ENCODE peak calls at places on chromosomes 16 and 17, in nine cellular contexts. One of them, this sample, is unnamed.

GRCh38 chr17:77214743-77215142 is 74.0 kb downstream of the SEC14L1 start:
- DNase-seq in prostate gland: no peak
- DNase-seq in skeletal muscle cell: no peak
- DNase-seq in upper lobe of right lung: no peak
- DNase-seq in psoas muscle: peak
- DNase-seq in stimulated activated naive CD4-positive, alpha-beta T cell treated with Interleukin-2 at 50 U/mL for 16 hours: no peak
- DNase-seq in KG1: no peak
- DNase-seq in activated CD8-positive, alpha-beta memory T cell treated with anti-CD3 and anti-CD28 coated beads for 24 hours: no peak
- DNase-seq in T-cell: no peak
- DNase-seq in this sample: no peak

GRCh38 chr17:56602292-56603130 is 9.0 kb downstream of the NOG start:
- DNase-seq in prostate gland: no peak
- DNase-seq in skeletal muscle cell: no peak
- DNase-seq in upper lobe of right lung: no peak
- DNase-seq in psoas muscle: no peak
- DNase-seq in stimulated activated naive CD4-positive, alpha-beta T cell treated with Interleukin-2 at 50 U/mL for 16 hours: no peak
- DNase-seq in KG1: no peak
- DNase-seq in activated CD8-positive, alpha-beta memory T cell treated with anti-CD3 and anti-CD28 coated beads for 24 hours: no peak
- DNase-seq in T-cell: peak
- DNase-seq in this sample: no peak

GRCh38 chr17:72887917-72888316 is 204.6 kb downstream of the SLC39A11 start:
- DNase-seq in prostate gland: no peak
- DNase-seq in skeletal muscle cell: no peak
- DNase-seq in upper lobe of right lung: no peak
- DNase-seq in psoas muscle: no peak
- DNase-seq in stimulated activated naive CD4-positive, alpha-beta T cell treated with Interleukin-2 at 50 U/mL for 16 hours: no peak
- DNase-seq in KG1: no peak
- DNase-seq in activated CD8-positive, alpha-beta memory T cell treated with anti-CD3 and anti-CD28 coated beads for 24 hours: no peak
- DNase-seq in T-cell: no peak
- DNase-seq in this sample: no peak

GRCh38 chr16:73058221-73058615 is 10.3 kb upstream of the ZFHX3 start:
- DNase-seq in prostate gland: no peak
- DNase-seq in skeletal muscle cell: no peak
- DNase-seq in upper lobe of right lung: peak
- DNase-seq in psoas muscle: peak
- DNase-seq in stimulated activated naive CD4-positive, alpha-beta T cell treated with Interleukin-2 at 50 U/mL for 16 hours: no peak
- DNase-seq in KG1: no peak
- DNase-seq in activated CD8-positive, alpha-beta memory T cell treated with anti-CD3 and anti-CD28 coated beads for 24 hours: no peak
- DNase-seq in T-cell: no peak
- DNase-seq in this sample: peak

GRCh38 chr17:44916059-44916780 is 920 bp upstream of the GFAP start:
- DNase-seq in prostate gland: no peak
- DNase-seq in skeletal muscle cell: no peak
- DNase-seq in upper lobe of right lung: peak
- DNase-seq in psoas muscle: no peak
- DNase-seq in stimulated activated naive CD4-positive, alpha-beta T cell treated with Interleukin-2 at 50 U/mL for 16 hours: no peak
- DNase-seq in KG1: no peak
- DNase-seq in activated CD8-positive, alpha-beta memory T cell treated with anti-CD3 and anti-CD28 coated beads for 24 hours: no peak
- DNase-seq in T-cell: no peak
- DNase-seq in this sample: no peak

GRCh38 chr16:79962962-79963361 is 362.4 kb upstream of the MAF start:
- DNase-seq in prostate gland: no peak
- DNase-seq in skeletal muscle cell: no peak
- DNase-seq in upper lobe of right lung: no peak
- DNase-seq in psoas muscle: no peak
- DNase-seq in stimulated activated naive CD4-positive, alpha-beta T cell treated with Interleukin-2 at 50 U/mL for 16 hours: no peak
- DNase-seq in KG1: no peak
- DNase-seq in activated CD8-positive, alpha-beta memory T cell treated with anti-CD3 and anti-CD28 coated beads for 24 hours: no peak
- DNase-seq in T-cell: no peak
- DNase-seq in this sample: no peak

GRCh38 chr17:67568961-67569360 is 148.8 kb upstream of the NOL11 start:
- DNase-seq in prostate gland: no peak
- DNase-seq in skeletal muscle cell: no peak
- DNase-seq in upper lobe of right lung: no peak
- DNase-seq in psoas muscle: no peak
- DNase-seq in stimulated activated naive CD4-positive, alpha-beta T cell treated with Interleukin-2 at 50 U/mL for 16 hours: no peak
- DNase-seq in KG1: no peak
- DNase-seq in activated CD8-positive, alpha-beta memory T cell treated with anti-CD3 and anti-CD28 coated beads for 24 hours: no peak
- DNase-seq in T-cell: no peak
- DNase-seq in this sample: no peak

GRCh38 chr17:77746901-77747620 is 211.4 kb upstream of the TNRC6C start:
- DNase-seq in prostate gland: no peak
- DNase-seq in skeletal muscle cell: no peak
- DNase-seq in upper lobe of right lung: peak
- DNase-seq in psoas muscle: no peak
- DNase-seq in stimulated activated naive CD4-positive, alpha-beta T cell treated with Interleukin-2 at 50 U/mL for 16 hours: no peak
- DNase-seq in KG1: no peak
- DNase-seq in activated CD8-positive, alpha-beta memory T cell treated with anti-CD3 and anti-CD28 coated beads for 24 hours: no peak
- DNase-seq in T-cell: no peak
- DNase-seq in this sample: no peak

GRCh38 chr17:2393184-2393953 is 7.5 kb downstream of the MNT start:
- DNase-seq in prostate gland: peak
- DNase-seq in skeletal muscle cell: peak
- DNase-seq in upper lobe of right lung: peak
- DNase-seq in psoas muscle: peak
- DNase-seq in stimulated activated naive CD4-positive, alpha-beta T cell treated with Interleukin-2 at 50 U/mL for 16 hours: peak
- DNase-seq in KG1: peak
- DNase-seq in activated CD8-positive, alpha-beta memory T cell treated with anti-CD3 and anti-CD28 coated beads for 24 hours: peak
- DNase-seq in T-cell: peak
- DNase-seq in this sample: peak

GRCh38 chr17:42163113-42163512 is 8.3 kb upstream of the RAB5C start:
- DNase-seq in prostate gland: no peak
- DNase-seq in skeletal muscle cell: no peak
- DNase-seq in upper lobe of right lung: no peak
- DNase-seq in psoas muscle: no peak
- DNase-seq in stimulated activated naive CD4-positive, alpha-beta T cell treated with Interleukin-2 at 50 U/mL for 16 hours: peak
- DNase-seq in KG1: peak
- DNase-seq in activated CD8-positive, alpha-beta memory T cell treated with anti-CD3 and anti-CD28 coated beads for 24 hours: peak
- DNase-seq in T-cell: no peak
- DNase-seq in this sample: peak

GRCh38 chr16:85881436-85881835 is 17.5 kb upstream of the IRF8 start:
- DNase-seq in prostate gland: no peak
- DNase-seq in skeletal muscle cell: no peak
- DNase-seq in upper lobe of right lung: no peak
- DNase-seq in psoas muscle: no peak
- DNase-seq in stimulated activated naive CD4-positive, alpha-beta T cell treated with Interleukin-2 at 50 U/mL for 16 hours: no peak
- DNase-seq in KG1: no peak
- DNase-seq in activated CD8-positive, alpha-beta memory T cell treated with anti-CD3 and anti-CD28 coated beads for 24 hours: no peak
- DNase-seq in T-cell: no peak
- DNase-seq in this sample: no peak

GRCh38 chr16:3383045-3383448 is 17.8 kb downstream of the ZSCAN32 start:
- DNase-seq in prostate gland: no peak
- DNase-seq in skeletal muscle cell: no peak
- DNase-seq in upper lobe of right lung: no peak
- DNase-seq in psoas muscle: no peak
- DNase-seq in stimulated activated naive CD4-positive, alpha-beta T cell treated with Interleukin-2 at 50 U/mL for 16 hours: no peak
- DNase-seq in KG1: no peak
- DNase-seq in activated CD8-positive, alpha-beta memory T cell treated with anti-CD3 and anti-CD28 coated beads for 24 hours: no peak
- DNase-seq in T-cell: no peak
- DNase-seq in this sample: no peak

GRCh38 chr16:16150878-16151152 is 72.5 kb downstream of the ABCC6 start:
- DNase-seq in prostate gland: no peak
- DNase-seq in skeletal muscle cell: no peak
- DNase-seq in upper lobe of right lung: no peak
- DNase-seq in psoas muscle: no peak
- DNase-seq in stimulated activated naive CD4-positive, alpha-beta T cell treated with Interleukin-2 at 50 U/mL for 16 hours: no peak
- DNase-seq in KG1: no peak
- DNase-seq in activated CD8-positive, alpha-beta memory T cell treated with anti-CD3 and anti-CD28 coated beads for 24 hours: no peak
- DNase-seq in T-cell: no peak
- DNase-seq in this sample: no peak

GRCh38 chr17:74325376-74325742 is 667 bp upstream of the KIF19 start:
- DNase-seq in prostate gland: no peak
- DNase-seq in skeletal muscle cell: no peak
- DNase-seq in upper lobe of right lung: no peak
- DNase-seq in psoas muscle: peak
- DNase-seq in stimulated activated naive CD4-positive, alpha-beta T cell treated with Interleukin-2 at 50 U/mL for 16 hours: no peak
- DNase-seq in KG1: no peak
- DNase-seq in activated CD8-positive, alpha-beta memory T cell treated with anti-CD3 and anti-CD28 coated beads for 24 hours: no peak
- DNase-seq in T-cell: no peak
- DNase-seq in this sample: no peak

GRCh38 chr17:339193-340061 is 13.2 kb downstream of the RPH3AL start:
- DNase-seq in prostate gland: no peak
- DNase-seq in skeletal muscle cell: no peak
- DNase-seq in upper lobe of right lung: peak
- DNase-seq in psoas muscle: peak
- DNase-seq in stimulated activated naive CD4-positive, alpha-beta T cell treated with Interleukin-2 at 50 U/mL for 16 hours: no peak
- DNase-seq in KG1: no peak
- DNase-seq in activated CD8-positive, alpha-beta memory T cell treated with anti-CD3 and anti-CD28 coated beads for 24 hours: no peak
- DNase-seq in T-cell: no peak
- DNase-seq in this sample: no peak

GRCh38 chr17:12113156-12113555 is 92.5 kb downstream of the MAP2K4 start:
- DNase-seq in prostate gland: no peak
- DNase-seq in skeletal muscle cell: no peak
- DNase-seq in upper lobe of right lung: no peak
- DNase-seq in psoas muscle: no peak
- DNase-seq in stimulated activated naive CD4-positive, alpha-beta T cell treated with Interleukin-2 at 50 U/mL for 16 hours: no peak
- DNase-seq in KG1: no peak
- DNase-seq in activated CD8-positive, alpha-beta memory T cell treated with anti-CD3 and anti-CD28 coated beads for 24 hours: no peak
- DNase-seq in T-cell: no peak
- DNase-seq in this sample: no peak

GRCh38 chr17:38606646-38607611 is 1.2 kb upstream of the SRCIN1 start:
- DNase-seq in prostate gland: peak
- DNase-seq in skeletal muscle cell: no peak
- DNase-seq in upper lobe of right lung: no peak
- DNase-seq in psoas muscle: peak
- DNase-seq in stimulated activated naive CD4-positive, alpha-beta T cell treated with Interleukin-2 at 50 U/mL for 16 hours: no peak
- DNase-seq in KG1: no peak
- DNase-seq in activated CD8-positive, alpha-beta memory T cell treated with anti-CD3 and anti-CD28 coated beads for 24 hours: no peak
- DNase-seq in T-cell: no peak
- DNase-seq in this sample: no peak

GRCh38 chr17:47223007-47223406 is 13.9 kb downstream of the MYL4 start:
- DNase-seq in prostate gland: no peak
- DNase-seq in skeletal muscle cell: no peak
- DNase-seq in upper lobe of right lung: no peak
- DNase-seq in psoas muscle: no peak
- DNase-seq in stimulated activated naive CD4-positive, alpha-beta T cell treated with Interleukin-2 at 50 U/mL for 16 hours: no peak
- DNase-seq in KG1: no peak
- DNase-seq in activated CD8-positive, alpha-beta memory T cell treated with anti-CD3 and anti-CD28 coated beads for 24 hours: no peak
- DNase-seq in T-cell: no peak
- DNase-seq in this sample: no peak

This sample was measured in T-helper 2 cell treated with Interferon-gamma antibody and Interleukin-4, amounts not matched to agents 5 μg/mL and 100 μg/mL, for 36 hours.